ENCODE peak calls at places on chromosomes 12 and 14, in eight cellular contexts. T, V, W, N, Z, O, B and Q are unnamed samples.

GRCh38 chr14:36222952-36223468 is 46.5 kb upstream of the PTCSC3 start:
- DNase-seq in W (no peak), N (no peak), O (no peak), T (no peak), V (no peak), Z (no peak), B (no peak), Q (no peak)

GRCh38 chr12:104605685-104606084 is 148.9 kb downstream of the CHST11 start:
- DNase-seq in N (no peak), B (no peak), W (no peak), O (no peak), Z (no peak), T (peak; percentile 92), V (no peak), Q (no peak)

GRCh38 chr12:94080684-94081009 is 67.7 kb upstream of the PLXNC1 start:
- DNase-seq in O (no peak), B (no peak), N (no peak), Z (no peak), V (no peak), W (no peak), T (no peak), Q (no peak)

GRCh38 chr12:113136128-113136989 is 798 bp upstream of the RASAL1 start:
- DNase-seq in Z (no peak), V (no peak), B (peak; percentile 69), W (no peak), T (no peak), O (no peak), N (peak; percentile 55), Q (no peak)

GRCh38 chr12:22657538-22657937 is 32.6 kb downstream of the ETNK1 start:
- DNase-seq in Z (no peak), N (no peak), O (no peak), V (no peak), B (no peak), W (no peak), T (no peak), Q (no peak)

GRCh38 chr12:23887055-23887835 is 62.2 kb downstream of the SOX5 start:
- DNase-seq in Z (no peak), W (no peak), T (no peak), B (no peak), V (no peak), O (no peak), N (no peak), Q (no peak)

GRCh38 chr14:68442828-68443460 is 349.9 kb downstream of the ZFP36L1 start:
- DNase-seq in B (no peak), O (no peak), Z (no peak), N (no peak), T (no peak), V (no peak), W (no peak), Q (no peak)

GRCh38 chr12:23204933-23205778 is 580.2 kb downstream of the ETNK1 start:
- DNase-seq in W (peak; percentile 66), B (no peak), V (peak; percentile 11), T (no peak), N (peak; percentile 4), O (peak; percentile 14), Z (no peak), Q (peak; percentile 39)

GRCh38 chr14:36553650-36554260 is 28.7 kb downstream of the NKX2-8 start:
- DNase-seq in B (no peak), W (peak; percentile 31), Z (no peak), O (peak; percentile 20), V (peak; percentile 22), N (no peak), T (no peak), Q (peak; percentile 7)

GRCh38 chr12:3200032-3200617 is 122.9 kb downstream of the TSPAN9 start:
- DNase-seq in T (no peak), B (no peak), O (peak; percentile 92), V (peak; percentile 93), Z (no peak), N (no peak), W (peak; percentile 49), Q (no peak)